ENCODE peak calls at places on chromosomes 4 and X, in ten cellular contexts. O is cardiac muscle cell, M is NCI-H1436, X is NCI-H1417, L is AG08395, S is GM13977, Z is left ventricle myocardium inferior, Q is kidney glomerular epithelial cell, Y is kidney epithelial cell, T is GM04504. N is an unnamed sample.

GRCh38 chr4:10079951-10080873 is 36.4 kb downstream of the WDR1 start:
- DNase-seq in O (no peak), M (no peak), X (no peak), L (no peak), S (no peak), Z (peak), Q (no peak), Y (no peak), T (no peak), N (no peak)

GRCh38 chrX:13005671-13006473 is 31.0 kb downstream of the TMSB4X start:
- DNase-seq in O (no peak), M (no peak), X (no peak), L (no peak), S (peak), Z (no peak), Q (no peak), Y (no peak), T (no peak), N (no peak)

GRCh38 chrX:69539437-69539836 is 35.3 kb downstream of the NALF2 start:
- DNase-seq in O (no peak), M (no peak), X (no peak), L (no peak), S (no peak), Z (no peak), Q (no peak), Y (no peak), T (no peak), N (no peak)

GRCh38 chr4:168384437-168385141 is 66.0 kb upstream of the DDX60 start:
- DNase-seq in O (peak), M (no peak), X (no peak), L (peak), S (no peak), Z (no peak), Q (no peak), Y (no peak), T (no peak), N (no peak)

GRCh38 chr4:44738615-44739014 is 12.3 kb upstream of the GNPDA2 start:
- DNase-seq in O (peak), M (no peak), X (no peak), L (peak), S (peak), Z (no peak), Q (peak), Y (no peak), T (no peak), N (no peak)

GRCh38 chr4:89681219-89681618 is 155.7 kb downstream of the SNCA start:
- DNase-seq in O (no peak), M (peak), X (peak), L (no peak), S (no peak), Z (no peak), Q (no peak), Y (no peak), T (no peak), N (no peak)

GRCh38 chr4:121454251-121454979 is 73.6 kb upstream of the QRFPR start:
- DNase-seq in O (no peak), M (no peak), X (no peak), L (no peak), S (no peak), Z (no peak), Q (peak), Y (no peak), T (no peak), N (no peak)

GRCh38 chr4:89823416-89823815 is 13.5 kb downstream of the SNCA start:
- DNase-seq in O (peak), M (no peak), X (no peak), L (no peak), S (no peak), Z (no peak), Q (peak), Y (no peak), T (no peak), N (no peak)

GRCh38 chr4:184397516-184398163 is 76.7 kb downstream of the IRF2 start:
- DNase-seq in O (peak), M (no peak), X (peak), L (no peak), S (no peak), Z (no peak), Q (no peak), Y (no peak), T (no peak), N (no peak)

GRCh38 chrX:156003486-156004185 is 6.1 kb downstream of the IL9R start:
- DNase-seq in O (no peak), M (no peak), X (no peak), L (no peak), S (no peak), Z (no peak), Q (no peak), Y (no peak), T (no peak), N (no peak)

GRCh38 chr4:143369556-143369955 is 32.9 kb downstream of the GAB1 start:
- DNase-seq in O (no peak), M (no peak), X (no peak), L (no peak), S (no peak), Z (no peak), Q (no peak), Y (no peak), T (no peak), N (no peak)